ENCODE peak calls at places on chromosomes 3 and 15, in five cellular contexts. T, L, O, M and F are unnamed samples.

GRCh38 chr15:70095387-70096214 is 2.1 kb downstream of the TLE3 start:
- DNase-seq in T (no peak), L (no peak), O (peak), M (peak), F (peak)

GRCh38 chr3:123130079-123130726 is 63.4 kb downstream of the PDIA5 start:
- DNase-seq in T (no peak), L (no peak), O (peak), M (no peak), F (no peak)

GRCh38 chr3:146543461-146544012 is 870 bp downstream of the PLSCR1 start:
- DNase-seq in T (peak), L (peak), O (no peak), M (no peak), F (no peak)

GRCh38 chr3:32354362-32354778 is 37.3 kb upstream of the CMTM7 start:
- DNase-seq in T (peak), L (no peak), O (peak), M (no peak), F (no peak)

GRCh38 chr15:61155741-61156700 is 73.1 kb downstream of the RORA start:
- DNase-seq in T (peak), L (no peak), O (no peak), M (no peak), F (peak)

GRCh38 chr3:176514297-176514696 is 683.0 kb downstream of the TBL1XR1 start:
- DNase-seq in T (peak), L (peak), O (no peak), M (no peak), F (no peak)

GRCh38 chr15:70309716-70310115 is 212.0 kb upstream of the TLE3 start:
- DNase-seq in T (no peak), L (no peak), O (no peak), M (no peak), F (no peak)

GRCh38 chr3:11661052-11661656 is 17.4 kb upstream of the VGLL4 start:
- DNase-seq in T (no peak), L (no peak), O (no peak), M (no peak), F (no peak)

GRCh38 chr15:82808634-82809041 is 790 bp upstream of the WHAMM start:
- DNase-seq in T (no peak), L (no peak), O (no peak), M (no peak), F (no peak)

GRCh38 chr15:82124331-82125263 is 78.8 kb upstream of the MEX3B start:
- DNase-seq in T (no peak), L (no peak), O (no peak), M (no peak), F (no peak)

GRCh38 chr3:153958635-153959320 is 162.4 kb upstream of the ARHGEF26 start:
- DNase-seq in T (peak), L (no peak), O (no peak), M (no peak), F (no peak)

GRCh38 chr3:127483902-127484591 is 106.5 kb downstream of the TPRA1 start:
- DNase-seq in T (no peak), L (no peak), O (peak), M (no peak), F (no peak)

GRCh38 chr15:39874890-39875549 is 45.0 kb downstream of the GPR176 start:
- DNase-seq in T (peak), L (peak), O (no peak), M (no peak), F (no peak)

GRCh38 chr3:54122046-54122801 is at the start of gene CACNA2D3:
- DNase-seq in T (peak), L (peak), O (no peak), M (no peak), F (peak)

GRCh38 chr3:79517766-79518413 is 249.9 kb downstream of the ROBO1 start:
- DNase-seq in T (peak), L (peak), O (no peak), M (no peak), F (no peak)

GRCh38 chr3:186746008-186746407 is 28.8 kb downstream of the KNG1 start:
- DNase-seq in T (peak), L (peak), O (no peak), M (no peak), F (no peak)

GRCh38 chr15:95394186-95395067 is 936.1 kb upstream of the NR2F2 start:
- DNase-seq in T (peak), L (no peak), O (no peak), M (no peak), F (no peak)

GRCh38 chr15:63994073-63994600 is 52.1 kb downstream of the DAPK2 start:
- DNase-seq in T (no peak), L (no peak), O (no peak), M (no peak), F (no peak)

GRCh38 chr3:40317061-40317676 is 7.7 kb downstream of the EIF1B start:
- DNase-seq in T (peak), L (peak), O (no peak), M (peak), F (no peak)

GRCh38 chr15:101320501-101321052 is 25.5 kb upstream of the SNRPA1 start:
- DNase-seq in T (peak), L (peak), O (peak), M (no peak), F (no peak)

GRCh38 chr3:48662753-48663488 is at the start of gene CELSR3:
- DNase-seq in T (peak), L (peak), O (no peak), M (peak), F (no peak)

GRCh38 chr3:164004205-164004604 is 1074.1 kb downstream of the SI start:
- DNase-seq in T (no peak), L (no peak), O (peak), M (no peak), F (no peak)
- TF ChIP-seq CTCF in T (no peak), L (no peak), O (no peak), M (no peak), F (no peak)

GRCh38 chr3:47024932-47025331 is 45.5 kb downstream of the NBEAL2 start:
- DNase-seq in T (peak), L (no peak), O (no peak), M (no peak), F (no peak)
- TF ChIP-seq CTCF in T (peak), L (no peak), O (no peak), M (no peak), F (no peak)

DNA sequence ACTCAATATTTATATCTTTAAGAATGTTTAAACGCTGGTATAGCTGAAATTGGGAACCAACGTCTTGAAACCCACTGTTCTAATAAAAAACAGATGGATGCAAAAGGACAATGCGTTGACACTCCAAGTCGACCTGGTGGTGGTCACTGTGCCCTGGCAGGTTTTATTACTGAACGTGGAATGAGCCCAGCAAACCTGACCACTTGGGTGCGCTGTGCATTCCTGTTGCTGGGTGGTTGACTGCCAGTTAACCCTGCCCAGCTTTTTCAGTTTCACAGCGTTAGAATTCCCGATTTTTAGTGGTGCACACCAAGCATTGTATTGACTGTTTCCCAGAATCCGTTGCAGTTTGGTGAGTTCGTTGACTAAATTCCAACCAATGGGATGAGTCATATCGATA is 384.4 kb downstream of the OCA2 start:
- DNase-seq in T (no peak), L (no peak), O (no peak), M (no peak), F (no peak)
- TF ChIP-seq CTCF in T (no peak), L (no peak), O (no peak), M (no peak), F (no peak)

DNA sequence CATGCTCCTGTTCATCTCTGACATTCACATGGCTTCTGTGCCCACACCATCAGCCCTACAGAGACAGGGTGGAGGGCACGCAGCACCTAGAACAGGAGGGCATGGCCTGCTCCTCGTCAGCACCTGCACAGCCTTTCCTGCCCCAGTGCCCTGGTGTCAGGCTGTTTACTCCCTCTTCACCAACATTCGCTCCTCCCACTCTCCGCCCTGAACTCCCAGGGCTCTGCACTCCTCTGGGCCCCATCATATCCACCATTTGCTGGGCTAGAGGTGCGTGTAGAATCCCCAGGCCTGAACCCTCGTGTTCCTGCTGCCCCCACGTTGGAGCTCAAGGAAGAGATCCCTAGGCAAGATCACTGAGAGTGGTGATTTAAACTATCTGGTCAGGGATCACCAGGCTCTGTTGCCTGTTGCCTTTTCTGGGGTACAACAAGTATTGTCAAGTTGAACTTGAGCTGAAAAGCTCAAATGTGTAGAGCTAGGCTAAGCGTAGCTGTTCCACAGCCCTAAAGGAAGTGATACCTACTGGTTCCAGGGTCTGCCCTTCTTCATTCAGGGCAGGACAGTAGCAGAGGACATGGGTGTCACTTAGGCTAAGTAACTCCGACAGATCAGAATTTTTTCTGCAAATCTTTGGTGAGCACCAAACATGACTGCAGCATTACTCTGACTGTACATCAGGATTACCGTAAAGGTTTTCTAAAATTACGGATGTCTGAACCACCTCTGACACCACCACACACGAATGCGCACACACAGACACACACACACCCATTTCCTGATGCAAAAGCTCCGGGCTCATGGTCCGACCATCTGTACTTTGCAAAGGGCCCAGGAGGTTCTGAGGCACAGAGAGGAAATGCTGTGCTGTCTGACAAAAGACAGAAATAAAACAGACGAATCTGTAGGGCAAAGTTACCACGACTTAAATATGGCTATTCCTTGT is 43.7 kb upstream of the GNB5 start:
- DNase-seq in T (no peak), L (no peak), O (peak), M (peak), F (no peak)
- TF ChIP-seq CTCF in T (no peak), L (no peak), O (no peak), M (no peak), F (no peak)

GRCh38 chr15:97960364-97961066 is at the start of gene ARRDC4:
- DNase-seq in T (peak), L (peak), O (peak), M (peak), F (peak)
- TF ChIP-seq CTCF in T (no peak), L (no peak), O (no peak), M (no peak), F (no peak)

GRCh38 chr3:23916886-23917815 is at the start of the genes NKIRAS1 and RPL15:
- DNase-seq in T (peak), L (peak), O (peak), M (peak), F (peak)

GRCh38 chr3:23915537-23916108 is 1.2 kb downstream of the NKIRAS1 start:
- DNase-seq in T (peak), L (no peak), O (no peak), M (no peak), F (no peak)

GRCh38 chr3:23913182-23913581 is 3.6 kb downstream of the NKIRAS1 start:
- DNase-seq in T (peak), L (no peak), O (no peak), M (no peak), F (no peak)

GRCh38 chr3:23913873-23914743 is 2.7 kb downstream of the NKIRAS1 start:
- DNase-seq in T (no peak), L (no peak), O (no peak), M (no peak), F (no peak)

GRCh38 chr3:23916152-23916885 is 471 bp downstream of the NKIRAS1 start:
- DNase-seq in T (no peak), L (no peak), O (no peak), M (no peak), F (no peak)
- TF ChIP-seq CTCF in T (no peak), L (no peak), O (no peak), M (no peak), F (no peak)

GRCh38 chr3:14405886-14406238 is 3.5 kb downstream of the SLC6A6 start:
- DNase-seq in T (no peak), L (no peak), O (no peak), M (no peak), F (no peak)
- TF ChIP-seq CTCF in T (no peak), L (no peak), O (peak), M (no peak), F (no peak)